ENCODE peak calls at places on chromosome 10, in ten cellular contexts. One of them, this sample, is unnamed.
A peak's percentile ranks its signal among the peaks of the same experiment; 100 is the strongest.

GRCh38 chr10:19426039-19426438 is 377.4 kb downstream of the MALRD1 start:
- ATAC-seq in upper lobe of left lung: no peak
- ATAC-seq in GM12878: no peak
- ATAC-seq in K562: no peak
- ATAC-seq in RWPE2: no peak
- ATAC-seq in naive thymus-derived CD4-positive, alpha-beta T cell: no peak
- ATAC-seq in right cardiac atrium: no peak
- ATAC-seq in PC-3: no peak
- ATAC-seq in heart left ventricle: no peak
- ATAC-seq in left lung: no peak
- ATAC-seq in this sample: no peak

GRCh38 chr10:131644287-131644686 is 256.5 kb upstream of the PPP2R2D start:
- ATAC-seq in upper lobe of left lung: peak; percentile 89
- ATAC-seq in GM12878: no peak
- ATAC-seq in K562: no peak
- ATAC-seq in RWPE2: no peak
- ATAC-seq in naive thymus-derived CD4-positive, alpha-beta T cell: no peak
- ATAC-seq in right cardiac atrium: no peak
- ATAC-seq in PC-3: no peak
- ATAC-seq in heart left ventricle: no peak
- ATAC-seq in left lung: no peak
- ATAC-seq in this sample: no peak

GRCh38 chr10:35165112-35165511 is 38.5 kb downstream of the CREM start:
- ATAC-seq in upper lobe of left lung: no peak
- ATAC-seq in GM12878: no peak
- ATAC-seq in K562: no peak
- ATAC-seq in RWPE2: no peak
- ATAC-seq in naive thymus-derived CD4-positive, alpha-beta T cell: peak; percentile 38
- ATAC-seq in right cardiac atrium: no peak
- ATAC-seq in PC-3: no peak
- ATAC-seq in heart left ventricle: no peak
- ATAC-seq in left lung: peak; percentile 34
- ATAC-seq in this sample: no peak

GRCh38 chr10:18264466-18264865 is 124.2 kb downstream of the CACNB2 start:
- ATAC-seq in upper lobe of left lung: no peak
- ATAC-seq in GM12878: no peak
- ATAC-seq in K562: no peak
- ATAC-seq in RWPE2: no peak
- ATAC-seq in naive thymus-derived CD4-positive, alpha-beta T cell: no peak
- ATAC-seq in right cardiac atrium: no peak
- ATAC-seq in PC-3: no peak
- ATAC-seq in heart left ventricle: no peak
- ATAC-seq in left lung: no peak
- ATAC-seq in this sample: no peak

GRCh38 chr10:97573021-97573420 is 442 bp downstream of the ANKRD2 start:
- ATAC-seq in upper lobe of left lung: no peak
- ATAC-seq in GM12878: no peak
- ATAC-seq in K562: no peak
- ATAC-seq in RWPE2: no peak
- ATAC-seq in naive thymus-derived CD4-positive, alpha-beta T cell: no peak
- ATAC-seq in right cardiac atrium: no peak
- ATAC-seq in PC-3: no peak
- ATAC-seq in heart left ventricle: peak; percentile 2
- ATAC-seq in left lung: no peak
- ATAC-seq in this sample: no peak

GRCh38 chr10:98460837-98461499 is 14.2 kb upstream of the HPS1 start:
- ATAC-seq in upper lobe of left lung: peak; percentile 90
- ATAC-seq in GM12878: no peak
- ATAC-seq in K562: peak; percentile 81
- ATAC-seq in RWPE2: peak; percentile 93
- ATAC-seq in naive thymus-derived CD4-positive, alpha-beta T cell: no peak
- ATAC-seq in right cardiac atrium: peak; percentile 95
- ATAC-seq in PC-3: peak; percentile 93
- ATAC-seq in heart left ventricle: peak; percentile 92
- ATAC-seq in left lung: peak; percentile 95
- ATAC-seq in this sample: peak; percentile 92

GRCh38 chr10:15485684-15486316 is 114.7 kb upstream of the FAM171A1 start:
- ATAC-seq in upper lobe of left lung: peak; percentile 68
- ATAC-seq in GM12878: no peak
- ATAC-seq in K562: no peak
- ATAC-seq in RWPE2: no peak
- ATAC-seq in naive thymus-derived CD4-positive, alpha-beta T cell: no peak
- ATAC-seq in right cardiac atrium: peak; percentile 86
- ATAC-seq in PC-3: no peak
- ATAC-seq in heart left ventricle: peak; percentile 55
- ATAC-seq in left lung: peak; percentile 54
- ATAC-seq in this sample: peak; percentile 55

GRCh38 chr10:112955736-112956421 is 5.8 kb downstream of the TCF7L2 start:
- ATAC-seq in upper lobe of left lung: peak; percentile 9
- ATAC-seq in GM12878: no peak
- ATAC-seq in K562: no peak
- ATAC-seq in RWPE2: peak; percentile 11
- ATAC-seq in naive thymus-derived CD4-positive, alpha-beta T cell: no peak
- ATAC-seq in right cardiac atrium: no peak
- ATAC-seq in PC-3: peak; percentile 40
- ATAC-seq in heart left ventricle: no peak
- ATAC-seq in left lung: no peak
- ATAC-seq in this sample: peak; percentile 22

GRCh38 chr10:120511165-120511564 is 54.1 kb downstream of the PLPP4 start:
- ATAC-seq in upper lobe of left lung: no peak
- ATAC-seq in GM12878: no peak
- ATAC-seq in K562: no peak
- ATAC-seq in RWPE2: peak; percentile 83
- ATAC-seq in naive thymus-derived CD4-positive, alpha-beta T cell: no peak
- ATAC-seq in right cardiac atrium: no peak
- ATAC-seq in PC-3: peak; percentile 61
- ATAC-seq in heart left ventricle: no peak
- ATAC-seq in left lung: no peak
- ATAC-seq in this sample: no peak

GRCh38 chr10:13651969-13652720 is 65.4 kb downstream of the PRPF18 start:
- ATAC-seq in upper lobe of left lung: no peak
- ATAC-seq in GM12878: no peak
- ATAC-seq in K562: no peak
- ATAC-seq in RWPE2: peak; percentile 79
- ATAC-seq in naive thymus-derived CD4-positive, alpha-beta T cell: no peak
- ATAC-seq in right cardiac atrium: no peak
- ATAC-seq in PC-3: peak; percentile 48
- ATAC-seq in heart left ventricle: no peak
- ATAC-seq in left lung: no peak
- ATAC-seq in this sample: no peak

GRCh38 chr10:13840036-13840435 is 253.3 kb downstream of the PRPF18 start:
- ATAC-seq in upper lobe of left lung: no peak
- ATAC-seq in GM12878: no peak
- ATAC-seq in K562: no peak
- ATAC-seq in RWPE2: no peak
- ATAC-seq in naive thymus-derived CD4-positive, alpha-beta T cell: no peak
- ATAC-seq in right cardiac atrium: no peak
- ATAC-seq in PC-3: no peak
- ATAC-seq in heart left ventricle: peak; percentile 34
- ATAC-seq in left lung: no peak
- ATAC-seq in this sample: no peak

GRCh38 chr10:128992770-128993169 is 474.3 kb upstream of the MGMT start:
- ATAC-seq in upper lobe of left lung: no peak
- ATAC-seq in GM12878: no peak
- ATAC-seq in K562: no peak
- ATAC-seq in RWPE2: no peak
- ATAC-seq in naive thymus-derived CD4-positive, alpha-beta T cell: no peak
- ATAC-seq in right cardiac atrium: no peak
- ATAC-seq in PC-3: no peak
- ATAC-seq in heart left ventricle: no peak
- ATAC-seq in left lung: no peak
- ATAC-seq in this sample: no peak

GRCh38 chr10:91562839-91563581 is 69.9 kb downstream of the PPP1R3C start:
- ATAC-seq in upper lobe of left lung: no peak
- ATAC-seq in GM12878: no peak
- ATAC-seq in K562: no peak
- ATAC-seq in RWPE2: no peak
- ATAC-seq in naive thymus-derived CD4-positive, alpha-beta T cell: no peak
- ATAC-seq in right cardiac atrium: no peak
- ATAC-seq in PC-3: no peak
- ATAC-seq in heart left ventricle: no peak
- ATAC-seq in left lung: no peak
- ATAC-seq in this sample: peak; percentile 16

GRCh38 chr10:15263657-15264323 is 95.3 kb upstream of the NMT2 start:
- ATAC-seq in upper lobe of left lung: no peak
- ATAC-seq in GM12878: no peak
- ATAC-seq in K562: no peak
- ATAC-seq in RWPE2: no peak
- ATAC-seq in naive thymus-derived CD4-positive, alpha-beta T cell: no peak
- ATAC-seq in right cardiac atrium: no peak
- ATAC-seq in PC-3: no peak
- ATAC-seq in heart left ventricle: no peak
- ATAC-seq in left lung: no peak
- ATAC-seq in this sample: no peak

GRCh38 chr10:34121974-34122282 is 693.2 kb downstream of the PARD3 start:
- ATAC-seq in upper lobe of left lung: no peak
- ATAC-seq in GM12878: peak; percentile 65
- ATAC-seq in K562: no peak
- ATAC-seq in RWPE2: no peak
- ATAC-seq in naive thymus-derived CD4-positive, alpha-beta T cell: no peak
- ATAC-seq in right cardiac atrium: peak; percentile 90
- ATAC-seq in PC-3: peak; percentile 33
- ATAC-seq in heart left ventricle: no peak
- ATAC-seq in left lung: no peak
- ATAC-seq in this sample: no peak

GRCh38 chr10:133366130-133366478 is 7.0 kb downstream of the ECHS1 start:
- ATAC-seq in upper lobe of left lung: no peak
- ATAC-seq in GM12878: no peak
- ATAC-seq in K562: no peak
- ATAC-seq in RWPE2: no peak
- ATAC-seq in naive thymus-derived CD4-positive, alpha-beta T cell: no peak
- ATAC-seq in right cardiac atrium: no peak
- ATAC-seq in PC-3: no peak
- ATAC-seq in heart left ventricle: no peak
- ATAC-seq in left lung: no peak
- ATAC-seq in this sample: no peak

GRCh38 chr10:76242956-76243355 is 811.5 kb downstream of the LRMDA start:
- ATAC-seq in upper lobe of left lung: no peak
- ATAC-seq in GM12878: no peak
- ATAC-seq in K562: no peak
- ATAC-seq in RWPE2: no peak
- ATAC-seq in naive thymus-derived CD4-positive, alpha-beta T cell: no peak
- ATAC-seq in right cardiac atrium: no peak
- ATAC-seq in PC-3: peak; percentile 14
- ATAC-seq in heart left ventricle: no peak
- ATAC-seq in left lung: no peak
- ATAC-seq in this sample: no peak

GRCh38 chr10:77853256-77853655 is 73.3 kb downstream of the DLG5 start:
- ATAC-seq in upper lobe of left lung: no peak
- ATAC-seq in GM12878: no peak
- ATAC-seq in K562: no peak
- ATAC-seq in RWPE2: no peak
- ATAC-seq in naive thymus-derived CD4-positive, alpha-beta T cell: no peak
- ATAC-seq in right cardiac atrium: no peak
- ATAC-seq in PC-3: no peak
- ATAC-seq in heart left ventricle: no peak
- ATAC-seq in left lung: no peak
- ATAC-seq in this sample: no peak

DNA sequence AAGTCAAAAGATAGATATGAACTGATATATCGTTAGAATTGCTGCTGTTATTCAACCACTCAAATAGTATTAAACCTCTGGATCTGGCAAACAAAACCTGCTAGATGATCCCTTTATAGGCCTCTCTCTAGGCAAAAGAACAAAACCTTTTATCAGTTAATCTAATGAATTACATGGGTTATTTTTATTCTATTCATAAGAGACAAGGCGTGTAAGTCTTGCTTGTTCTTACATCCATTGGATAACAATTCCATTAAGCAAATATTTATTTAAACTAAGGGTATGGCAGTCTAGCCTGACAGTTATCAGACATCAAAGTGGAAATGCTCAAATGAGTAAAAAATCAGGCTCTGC is 16.6 kb upstream of the ADRB1 start:
- ATAC-seq in upper lobe of left lung: no peak
- ATAC-seq in GM12878: no peak
- ATAC-seq in K562: no peak
- ATAC-seq in RWPE2: no peak
- ATAC-seq in naive thymus-derived CD4-positive, alpha-beta T cell: no peak
- ATAC-seq in right cardiac atrium: no peak
- ATAC-seq in PC-3: peak; percentile 29
- ATAC-seq in heart left ventricle: no peak
- ATAC-seq in left lung: peak; percentile 26
- ATAC-seq in this sample: no peak
- H3K4me3 ChIP-seq in upper lobe of left lung: no peak overlapping the region
- H3K4me3 ChIP-seq in GM12878: no peak overlapping the region
- H3K4me3 ChIP-seq in K562: no peak overlapping the region
- H3K4me3 ChIP-seq in RWPE2: no peak overlapping the region
- H3K4me3 ChIP-seq in naive thymus-derived CD4-positive, alpha-beta T cell: no peak overlapping the region
- H3K4me3 ChIP-seq in right cardiac atrium: no peak overlapping the region
- H3K4me3 ChIP-seq in PC-3: peak overlapping the region; percentile 48
- H3K4me3 ChIP-seq in heart left ventricle: no peak overlapping the region
- H3K4me3 ChIP-seq in left lung: no peak overlapping the region
- H3K4me3 ChIP-seq in this sample: no peak overlapping the region

GRCh38 chr10:114403545-114404161 is 649 bp downstream of the AFAP1L2 start:
- ATAC-seq in upper lobe of left lung: peak; percentile 61
- ATAC-seq in GM12878: peak; percentile 50
- ATAC-seq in K562: no peak
- ATAC-seq in RWPE2: peak; percentile 52
- ATAC-seq in naive thymus-derived CD4-positive, alpha-beta T cell: peak; percentile 18
- ATAC-seq in right cardiac atrium: peak; percentile 74
- ATAC-seq in PC-3: peak; percentile 43
- ATAC-seq in heart left ventricle: peak; percentile 50
- ATAC-seq in left lung: peak; percentile 54
- ATAC-seq in this sample: peak; percentile 42
- H3K4me3 ChIP-seq in upper lobe of left lung: peak overlapping the region; percentile 52
- H3K4me3 ChIP-seq in GM12878: peak overlapping the region; percentile 40
- H3K4me3 ChIP-seq in K562: no peak overlapping the region
- H3K4me3 ChIP-seq in RWPE2: peak overlapping the region; percentile 48
- H3K4me3 ChIP-seq in naive thymus-derived CD4-positive, alpha-beta T cell: no peak overlapping the region
- H3K4me3 ChIP-seq in right cardiac atrium: peak overlapping the region; percentile 54
- H3K4me3 ChIP-seq in PC-3: peak overlapping the region; percentile 61
- H3K4me3 ChIP-seq in heart left ventricle: peak overlapping the region; percentile 68
- H3K4me3 ChIP-seq in left lung: peak overlapping the region; percentile 37
- H3K4me3 ChIP-seq in this sample: peak overlapping the region; percentile 42

DNA sequence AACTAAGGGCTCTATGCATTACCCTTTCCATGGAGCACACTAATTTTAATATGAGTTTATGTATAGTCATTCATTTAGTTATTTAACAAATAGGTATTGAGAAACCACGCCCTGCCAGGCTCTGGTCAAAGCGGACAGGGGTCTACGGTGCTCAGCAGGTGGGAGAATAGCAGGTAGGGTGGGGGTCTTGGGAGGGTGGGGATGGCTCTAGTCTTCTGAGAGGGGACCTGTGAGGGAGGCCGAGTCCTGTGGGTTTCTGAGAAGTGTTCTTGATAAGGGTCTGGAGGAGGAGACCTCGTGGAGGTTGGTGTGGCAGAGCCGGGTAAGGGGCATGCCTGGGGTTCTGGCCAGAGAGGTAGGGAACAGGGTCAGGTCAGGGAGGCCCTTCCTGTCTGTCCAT is 1.1 kb downstream of the WDFY4 start:
- ATAC-seq in upper lobe of left lung: no peak
- ATAC-seq in GM12878: peak; percentile 3
- ATAC-seq in K562: no peak
- ATAC-seq in RWPE2: no peak
- ATAC-seq in naive thymus-derived CD4-positive, alpha-beta T cell: no peak
- ATAC-seq in right cardiac atrium: no peak
- ATAC-seq in PC-3: no peak
- ATAC-seq in heart left ventricle: no peak
- ATAC-seq in left lung: no peak
- ATAC-seq in this sample: no peak
- H3K4me3 ChIP-seq in upper lobe of left lung: peak overlapping the region; percentile 41
- H3K4me3 ChIP-seq in GM12878: peak overlapping the region; percentile 70
- H3K4me3 ChIP-seq in K562: no peak overlapping the region
- H3K4me3 ChIP-seq in RWPE2: no peak overlapping the region
- H3K4me3 ChIP-seq in naive thymus-derived CD4-positive, alpha-beta T cell: no peak overlapping the region
- H3K4me3 ChIP-seq in right cardiac atrium: no peak overlapping the region
- H3K4me3 ChIP-seq in PC-3: no peak overlapping the region
- H3K4me3 ChIP-seq in heart left ventricle: peak overlapping the region; percentile 46
- H3K4me3 ChIP-seq in left lung: no peak overlapping the region
- H3K4me3 ChIP-seq in this sample: no peak overlapping the region

GRCh38 chr10:69228151-69228550 is 8.0 kb downstream of the HKDC1 start:
- ATAC-seq in upper lobe of left lung: no peak
- ATAC-seq in GM12878: no peak
- ATAC-seq in K562: no peak
- ATAC-seq in RWPE2: no peak
- ATAC-seq in naive thymus-derived CD4-positive, alpha-beta T cell: no peak
- ATAC-seq in right cardiac atrium: no peak
- ATAC-seq in PC-3: no peak
- ATAC-seq in heart left ventricle: no peak
- ATAC-seq in left lung: no peak
- ATAC-seq in this sample: no peak
- H3K4me3 ChIP-seq in upper lobe of left lung: no peak overlapping the region
- H3K4me3 ChIP-seq in GM12878: no peak overlapping the region
- H3K4me3 ChIP-seq in K562: no peak overlapping the region
- H3K4me3 ChIP-seq in RWPE2: no peak overlapping the region
- H3K4me3 ChIP-seq in naive thymus-derived CD4-positive, alpha-beta T cell: no peak overlapping the region
- H3K4me3 ChIP-seq in right cardiac atrium: no peak overlapping the region
- H3K4me3 ChIP-seq in PC-3: no peak overlapping the region
- H3K4me3 ChIP-seq in heart left ventricle: no peak overlapping the region
- H3K4me3 ChIP-seq in left lung: no peak overlapping the region
- H3K4me3 ChIP-seq in this sample: no peak overlapping the region